ENCODE peak calls at places on chromosome 7, in seven cellular contexts. W, J, X, Q, C, T and S are unnamed samples.

GRCh38 chr7:155776606-155777005 is 35.7 kb downstream of the SHH start:
- DNase-seq in J (no peak), T (no peak), Q (no peak), W (no peak), X (no peak), C (no peak), S (no peak)

GRCh38 chr7:17126413-17127374 is 171.8 kb upstream of the AHR start:
- DNase-seq in X (no peak), Q (no peak), J (no peak), C (no peak), W (no peak), T (no peak), S (no peak)

GRCh38 chr7:2929321-2930201 is 85.5 kb upstream of the GNA12 start:
- DNase-seq in X (no peak), T (no peak), Q (no peak), W (peak; percentile 49), C (peak; percentile 18), J (peak; percentile 27), S (no peak)

GRCh38 chr7:80060218-80060806 is 74.3 kb upstream of the GNAI1 start:
- DNase-seq in J (no peak), X (peak; percentile 22), W (peak; percentile 18), T (no peak), C (no peak), Q (peak; percentile 65), S (no peak)

GRCh38 chr7:14859267-14859666 is 43.3 kb downstream of the DGKB start:
- DNase-seq in C (no peak), X (no peak), J (no peak), W (no peak), Q (peak; percentile 22), T (no peak), S (no peak)

GRCh38 chr7:27079234-27079975 is 16.4 kb downstream of the HOXA1 start:
- DNase-seq in W (no peak), C (no peak), J (no peak), X (no peak), T (no peak), Q (no peak), S (no peak)

GRCh38 chr7:128145191-128145590 is 95.9 kb upstream of the LEP start:
- DNase-seq in X (no peak), Q (no peak), C (no peak), T (no peak), W (no peak), J (no peak), S (no peak)

GRCh38 chr7:22549667-22550513 is 49.9 kb upstream of the STEAP1B start:
- DNase-seq in C (no peak), Q (no peak), X (no peak), J (no peak), T (peak; percentile 59), W (peak; percentile 77), S (no peak)

GRCh38 chr7:128861957-128862570 is 592 bp upstream of the ATP6V1F start:
- DNase-seq in W (no peak), J (no peak), Q (no peak), X (no peak), T (no peak), C (no peak), S (no peak)

GRCh38 chr7:95509199-95509598 is 23.5 kb downstream of the ASB4 start:
- DNase-seq in C (no peak), X (peak; percentile 38), J (no peak), Q (no peak), T (no peak), W (peak; percentile 80), S (peak; percentile 29)

GRCh38 chr7:101207459-101207858 is 6.6 kb upstream of the MOGAT3 start:
- DNase-seq in C (no peak), W (no peak), Q (no peak), J (no peak), T (no peak), X (no peak), S (no peak)